ENCODE peak calls at places on chromosomes 13 and 19, in nine cellular contexts. G is transverse colon, W is adrenal gland, J is testis, I is body of pancreas, U is right lobe of liver, R is Peyer's patch, X is breast epithelium, Q is heart left ventricle. Y is an unnamed sample.

GRCh38 chr13:111005808-111006494 is 91.1 kb upstream of the ANKRD10 start:
- DNase-seq in G (peak), W (peak), J (peak), I (peak), U (peak), R (no peak), X (no peak), Q (peak), Y (no peak)

GRCh38 chr19:16856091-16856490 is 26.9 kb downstream of the SIN3B start:
- DNase-seq in G (no peak), W (no peak), J (no peak), I (no peak), U (no peak), R (no peak), X (no peak), Q (no peak), Y (no peak)

GRCh38 chr13:106587787-106588186 is 19.9 kb upstream of the ARGLU1 start:
- DNase-seq in G (no peak), W (no peak), J (no peak), I (no peak), U (no peak), R (no peak), X (no peak), Q (no peak), Y (no peak)

GRCh38 chr13:30346159-30346788 is 38.9 kb upstream of the KATNAL1 start:
- DNase-seq in G (peak), W (peak), J (no peak), I (no peak), U (no peak), R (peak), X (no peak), Q (no peak), Y (no peak)

GRCh38 chr13:30142502-30143211 is 164.7 kb downstream of the KATNAL1 start:
- DNase-seq in G (peak), W (peak), J (peak), I (peak), U (peak), R (no peak), X (peak), Q (no peak), Y (no peak)

GRCh38 chr13:90984737-90985136 is 362.8 kb upstream of the MIR17HG start:
- DNase-seq in G (no peak), W (no peak), J (no peak), I (no peak), U (no peak), R (no peak), X (no peak), Q (no peak), Y (no peak)

GRCh38 chr13:111095031-111095840 is 19.9 kb upstream of the ARHGEF7 start:
- DNase-seq in G (no peak), W (no peak), J (no peak), I (no peak), U (no peak), R (no peak), X (no peak), Q (no peak), Y (no peak)

GRCh38 chr13:113777311-113778260 is 18.6 kb downstream of the TMEM255B start:
- DNase-seq in G (no peak), W (no peak), J (no peak), I (no peak), U (no peak), R (peak), X (no peak), Q (no peak), Y (no peak)

GRCh38 chr19:34998777-34999497 is 1.2 kb upstream of the GRAMD1A start:
- DNase-seq in G (no peak), W (no peak), J (no peak), I (no peak), U (no peak), R (no peak), X (no peak), Q (no peak), Y (no peak)

GRCh38 chr19:30064776-30065494 is 122.9 kb downstream of the URI1 start:
- DNase-seq in G (peak), W (no peak), J (peak), I (no peak), U (no peak), R (peak), X (no peak), Q (no peak), Y (no peak)

GRCh38 chr19:41945135-41945766 is 13.9 kb downstream of the RABAC1 start:
- DNase-seq in G (peak), W (peak), J (no peak), I (no peak), U (no peak), R (peak), X (no peak), Q (no peak), Y (no peak)

GRCh38 chr19:52191374-52191773 is 1.5 kb downstream of the PPP2R1A start:
- DNase-seq in G (peak), W (no peak), J (no peak), I (no peak), U (no peak), R (peak), X (no peak), Q (no peak), Y (no peak)

GRCh38 chr13:48066310-48066989 is 28.5 kb downstream of the MED4 start:
- DNase-seq in G (no peak), W (no peak), J (no peak), I (no peak), U (no peak), R (no peak), X (no peak), Q (no peak), Y (no peak)

GRCh38 chr19:48656840-48657474 is 11.0 kb upstream of the CA11 start:
- DNase-seq in G (peak), W (no peak), J (no peak), I (no peak), U (no peak), R (peak), X (no peak), Q (no peak), Y (no peak)

GRCh38 chr19:47998800-47999199 is 4.4 kb downstream of the ELSPBP1 start:
- DNase-seq in G (no peak), W (no peak), J (peak), I (no peak), U (no peak), R (no peak), X (no peak), Q (no peak), Y (no peak)

GRCh38 chr13:68099616-68100015 is 869.5 kb upstream of the PCDH9 start:
- DNase-seq in G (no peak), W (no peak), J (no peak), I (no peak), U (no peak), R (no peak), X (no peak), Q (no peak), Y (no peak)

GRCh38 chr13:42991892-42992584 is at the start of gene EPSTI1:
- DNase-seq in G (peak), W (peak), J (peak), I (peak), U (peak), R (peak), X (peak), Q (peak), Y (peak)

GRCh38 chr13:26228080-26228479 is 6.0 kb upstream of the RNF6 start:
- DNase-seq in G (no peak), W (no peak), J (no peak), I (no peak), U (no peak), R (no peak), X (no peak), Q (no peak), Y (no peak)

GRCh38 chr13:67230774-67231480 is 791 bp upstream of the PCDH9 start:
- DNase-seq in G (peak), W (peak), J (peak), I (peak), U (peak), R (peak), X (peak), Q (peak), Y (peak)

GRCh38 chr13:72651196-72651595 is 76.2 kb downstream of the MZT1 start:
- DNase-seq in G (no peak), W (peak), J (peak), I (no peak), U (no peak), R (no peak), X (no peak), Q (no peak), Y (no peak)

GRCh38 chr19:39508629-39509028 is 6.3 kb upstream of the SELENOV start:
- DNase-seq in G (no peak), W (no peak), J (no peak), I (no peak), U (no peak), R (no peak), X (no peak), Q (no peak), Y (no peak)

GRCh38 chr19:29724741-29725140 is 9.7 kb upstream of the C19orf12 start:
- DNase-seq in G (no peak), W (no peak), J (no peak), I (no peak), U (no peak), R (no peak), X (no peak), Q (no peak), Y (no peak)

GRCh38 chr19:35554076-35554475 is 8.7 kb downstream of the TMEM147 start:
- DNase-seq in G (no peak), W (no peak), J (no peak), I (no peak), U (no peak), R (no peak), X (no peak), Q (no peak), Y (no peak)

GRCh38 chr13:112684444-112684843 is 5.4 kb upstream of the ATP11A start:
- DNase-seq in G (no peak), W (no peak), J (no peak), I (no peak), U (no peak), R (no peak), X (peak), Q (no peak), Y (peak)

GRCh38 chr13:114130708-114131580 is 1.5 kb downstream of the RASA3 start:
- DNase-seq in G (peak), W (peak), J (no peak), I (no peak), U (peak), R (peak), X (no peak), Q (peak), Y (no peak)

GRCh38 chr13:108176685-108177274 is 38.6 kb downstream of the LIG4 start:
- DNase-seq in G (peak), W (peak), J (peak), I (peak), U (no peak), R (peak), X (no peak), Q (no peak), Y (no peak)

GRCh38 chr19:40802300-40803169 is 3.5 kb downstream of the EGLN2 start:
- DNase-seq in G (peak), W (peak), J (peak), I (no peak), U (no peak), R (peak), X (no peak), Q (peak), Y (peak)

GRCh38 chr19:40803170-40803856 is 4.3 kb downstream of the EGLN2 start:
- DNase-seq in G (no peak), W (peak), J (no peak), I (no peak), U (no peak), R (no peak), X (no peak), Q (no peak), Y (no peak)

GRCh38 chr19:40804783-40805242 is 5.8 kb downstream of the EGLN2 start:
- DNase-seq in G (no peak), W (no peak), J (no peak), I (no peak), U (peak), R (no peak), X (no peak), Q (no peak), Y (no peak)

GRCh38 chr19:40805258-40805868 is 6.4 kb downstream of the EGLN2 start:
- DNase-seq in G (peak), W (peak), J (no peak), I (peak), U (no peak), R (no peak), X (no peak), Q (no peak), Y (no peak)

GRCh38 chr19:40803857-40804782 is 5.1 kb downstream of the EGLN2 start:
- DNase-seq in G (peak), W (no peak), J (no peak), I (peak), U (no peak), R (peak), X (no peak), Q (peak), Y (no peak)
- TF ChIP-seq POLR2A in G (no peak), W (no peak), J (no peak), I (no peak), U (no peak), R (no peak), X (no peak), Q (no peak), Y (no peak)

DNA sequence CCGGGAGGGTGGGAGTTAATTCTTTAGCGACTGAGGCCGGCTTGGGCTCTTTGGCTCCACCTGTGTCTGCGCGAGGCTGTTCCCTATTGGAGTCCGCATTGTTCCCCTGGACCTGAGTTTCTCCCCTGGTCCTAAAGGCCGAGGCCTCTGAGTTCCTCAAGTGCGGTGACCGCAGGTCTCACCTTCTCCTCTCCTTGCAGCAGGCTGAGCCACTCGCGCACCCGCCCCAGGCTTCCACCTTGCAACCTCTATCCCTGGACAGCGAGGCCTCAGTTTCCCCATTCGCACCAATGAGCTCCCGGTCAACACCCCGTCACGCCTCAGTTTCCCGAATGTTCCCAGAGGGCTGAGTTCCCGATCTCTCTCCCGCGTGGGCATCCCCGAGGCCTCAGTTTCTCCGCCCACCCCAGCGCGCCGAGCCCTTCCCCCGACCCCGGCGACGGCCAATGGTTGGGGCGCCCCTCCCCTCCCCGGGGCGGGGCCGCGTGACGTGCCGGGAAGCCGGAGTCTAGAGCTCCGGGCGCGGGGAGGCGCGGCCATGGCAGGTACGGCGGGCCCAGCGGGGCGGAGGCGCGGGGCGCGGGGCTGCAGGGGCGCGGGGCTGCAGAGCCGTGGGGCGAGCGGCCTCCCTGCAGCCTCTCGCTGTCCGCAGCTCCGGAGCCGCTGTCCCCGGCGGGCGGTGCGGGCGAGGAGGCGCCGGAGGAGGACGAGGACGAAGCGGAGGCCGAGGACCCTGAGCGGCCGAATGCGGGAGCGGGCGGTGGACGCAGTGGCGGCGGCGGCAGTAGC is at the start of gene MPND:
- DNase-seq in G (peak), W (peak), J (peak), I (peak), U (peak), R (peak), X (peak), Q (peak), Y (peak)
- TF ChIP-seq POLR2A in G (peak), W (peak), J (no peak), I (no peak), U (peak), R (peak), X (no peak), Q (no peak), Y (no peak)

GRCh38 chr13:75871059-75871458 is 234.9 kb downstream of the LMO7 start:
- DNase-seq in G (no peak), W (no peak), J (no peak), I (no peak), U (no peak), R (no peak), X (no peak), Q (no peak), Y (no peak)

GRCh38 chr13:75872970-75873369 is 236.8 kb downstream of the LMO7 start:
- DNase-seq in G (no peak), W (no peak), J (no peak), I (no peak), U (no peak), R (no peak), X (no peak), Q (no peak), Y (no peak)

GRCh38 chr13:75869981-75870380 is 233.9 kb downstream of the LMO7 start:
- DNase-seq in G (no peak), W (no peak), J (no peak), I (no peak), U (no peak), R (no peak), X (no peak), Q (no peak), Y (no peak)

GRCh38 chr13:75867718-75868117 is 231.6 kb downstream of the LMO7 start:
- DNase-seq in G (no peak), W (no peak), J (no peak), I (no peak), U (no peak), R (no peak), X (no peak), Q (no peak), Y (no peak)

DNA sequence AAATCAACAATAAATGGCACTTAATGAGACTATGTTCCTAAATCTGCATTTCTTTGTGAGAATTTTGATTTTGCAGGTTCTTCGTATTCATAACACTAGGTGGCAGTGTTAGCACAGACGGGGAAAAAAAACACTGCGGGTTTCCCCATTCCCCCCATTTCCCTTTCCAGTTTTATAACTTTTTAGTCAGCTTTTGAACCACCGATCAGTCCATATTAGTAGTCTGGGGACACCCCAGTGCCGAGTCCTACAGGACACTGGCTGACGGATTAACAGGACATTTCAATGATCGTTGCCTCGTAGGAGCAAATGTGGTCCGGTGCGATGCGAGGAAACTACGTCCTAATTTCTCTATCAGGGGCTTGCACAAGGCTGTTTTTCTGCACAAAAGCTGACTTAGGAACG is 234.3 kb downstream of the LMO7 start:
- DNase-seq in G (no peak), W (no peak), J (no peak), I (no peak), U (no peak), R (no peak), X (no peak), Q (no peak), Y (no peak)
- TF ChIP-seq POLR2A in G (no peak), W (no peak), J (no peak), I (no peak), U (no peak), R (no peak), X (no peak), Q (no peak), Y (no peak)

DNA sequence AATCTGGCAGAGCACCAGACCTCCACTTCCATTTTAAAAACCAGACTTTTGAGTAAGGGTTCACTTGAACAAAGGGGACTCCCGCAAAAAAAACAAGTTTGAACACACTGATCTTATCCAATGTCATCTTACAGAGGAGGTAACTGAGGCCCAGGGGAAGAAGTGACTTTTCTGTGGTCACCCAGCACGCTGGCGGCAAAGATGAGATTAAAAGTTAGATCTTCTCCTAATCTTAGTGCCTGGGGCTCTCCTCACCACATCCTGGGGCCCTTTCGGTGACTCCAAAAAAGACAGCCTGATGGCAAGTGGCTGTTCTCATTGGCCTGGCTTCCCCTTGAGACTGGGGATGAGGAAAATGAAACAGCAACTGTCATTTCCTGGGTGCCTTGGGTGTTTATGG is 101.8 kb upstream of the ZNF98 start:
- DNase-seq in G (no peak), W (no peak), J (no peak), I (no peak), U (no peak), R (no peak), X (no peak), Q (no peak), Y (no peak)
- TF ChIP-seq POLR2A in G (no peak), W (no peak), J (no peak), I (no peak), U (no peak), R (no peak), X (no peak), Q (no peak), Y (no peak)

GRCh38 chr19:5340637-5341447 is at the start of gene PTPRS:
- DNase-seq in G (peak), W (peak), J (peak), I (peak), U (peak), R (peak), X (peak), Q (peak), Y (no peak)
- TF ChIP-seq POLR2A in G (no peak), W (no peak), J (no peak), I (no peak), U (no peak), R (no peak), X (no peak), Q (no peak), Y (no peak)

GRCh38 chr19:5586300-5587070 is 18.7 kb upstream of the TINCR start:
- DNase-seq in G (no peak), W (no peak), J (no peak), I (no peak), U (no peak), R (no peak), X (no peak), Q (no peak), Y (no peak)

GRCh38 chr19:5587071-5587455 is 19.3 kb upstream of the TINCR start:
- DNase-seq in G (no peak), W (no peak), J (no peak), I (no peak), U (no peak), R (no peak), X (no peak), Q (no peak), Y (no peak)

GRCh38 chr19:5587661-5588060 is 19.9 kb upstream of the TINCR start:
- DNase-seq in G (no peak), W (no peak), J (no peak), I (no peak), U (no peak), R (no peak), X (no peak), Q (no peak), Y (no peak)

GRCh38 chr19:5588441-5588840 is 20.7 kb upstream of the TINCR start:
- DNase-seq in G (no peak), W (peak), J (no peak), I (no peak), U (no peak), R (no peak), X (no peak), Q (no peak), Y (no peak)

GRCh38 chr19:5585461-5586299 is 17.9 kb upstream of the TINCR start:
- DNase-seq in G (no peak), W (peak), J (peak), I (no peak), U (no peak), R (no peak), X (no peak), Q (peak), Y (no peak)
- TF ChIP-seq POLR2A in G (no peak), W (no peak), J (no peak), I (no peak), U (no peak), R (no peak), X (no peak), Q (no peak), Y (no peak)

DNA sequence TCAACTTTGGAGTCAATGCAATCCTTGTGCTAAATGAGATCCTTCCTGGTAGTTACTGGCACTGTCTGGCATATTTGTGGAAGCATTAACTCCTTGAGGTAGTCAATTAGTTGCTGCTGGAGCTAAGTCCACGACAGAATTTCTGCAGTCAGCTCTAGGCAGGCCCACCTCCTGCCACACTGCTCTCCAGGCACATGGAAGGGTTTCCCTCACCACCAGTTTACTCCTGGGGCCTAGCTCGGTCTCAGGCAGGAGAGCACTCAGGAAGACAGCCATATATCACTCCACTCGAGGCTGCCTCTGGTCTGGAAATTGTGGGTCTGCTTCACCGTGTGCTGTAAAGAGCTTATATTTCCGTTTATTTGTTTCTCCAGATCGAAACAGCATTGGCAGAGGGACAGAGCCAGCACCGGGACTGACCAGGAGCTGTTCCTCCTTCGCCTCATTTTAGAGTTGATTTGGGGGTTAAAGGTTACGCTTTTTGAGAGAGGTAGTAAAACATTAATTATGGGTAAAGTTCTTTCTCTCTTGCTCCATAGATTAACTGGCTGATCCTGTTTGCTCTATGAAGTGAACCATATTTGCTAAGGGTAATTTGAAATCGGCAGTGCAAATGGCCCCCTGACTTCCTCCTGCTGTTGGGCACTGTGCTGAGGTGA is 20.6 kb upstream of the GTF3A start:
- DNase-seq in G (peak), W (no peak), J (no peak), I (peak), U (peak), R (no peak), X (no peak), Q (no peak), Y (no peak)
- TF ChIP-seq POLR2A in G (no peak), W (no peak), J (no peak), I (no peak), U (peak), R (no peak), X (no peak), Q (no peak), Y (no peak)

Y was measured in suprapubic skin.